ENCODE peak calls at places on chromosomes 4 and X, in four cellular contexts. B is colonic mucosa, A is HCT116, V is brain microvascular endothelial cell. J is an unnamed sample.

GRCh38 chr4:165991325-165992180 is 118.5 kb downstream of the TLL1 start:
- DNase-seq in V (no peak), B (no peak), A (no peak), J (no peak)

GRCh38 chr4:167196386-167196785 is 37.9 kb downstream of the SPOCK3 start:
- DNase-seq in B (no peak), V (no peak), A (no peak), J (peak)

GRCh38 chr4:7828926-7829325 is 110.7 kb downstream of the AFAP1 start:
- DNase-seq in A (no peak), V (peak), B (no peak), J (no peak)

GRCh38 chrX:17854521-17854920 is 6.6 kb downstream of the RAI2 start:
- DNase-seq in V (no peak), B (no peak), A (no peak), J (no peak)

GRCh38 chr4:185800266-185800945 is 11.6 kb downstream of the SORBS2 start:
- DNase-seq in V (no peak), B (no peak), A (no peak), J (no peak)

GRCh38 chr4:3485011-3485881 is 22.1 kb downstream of the DOK7 start:
- DNase-seq in A (no peak), B (peak), V (no peak), J (no peak)

GRCh38 chr4:138670681-138671080 is 344.9 kb upstream of the NOCT start:
- DNase-seq in V (no peak), A (no peak), B (no peak), J (no peak)

GRCh38 chr4:168318266-168318895 is at the start of gene DDX60:
- DNase-seq in B (peak), V (peak), A (peak), J (peak)

GRCh38 chr4:181479145-181479544 is 764.1 kb upstream of the TENM3 start:
- DNase-seq in B (no peak), V (no peak), A (no peak), J (no peak)

GRCh38 chrX:18353931-18354368 is 538 bp downstream of the SCML2 start:
- DNase-seq in B (peak), A (no peak), V (no peak), J (no peak)

GRCh38 chr4:176191974-176192373 is 3.4 kb downstream of the SPATA4 start:
- DNase-seq in B (no peak), A (no peak), V (no peak), J (no peak)

GRCh38 chrX:17414839-17415238 is 39.8 kb downstream of the NHS start:
- DNase-seq in B (peak), V (no peak), A (no peak), J (no peak)

GRCh38 chrX:31319586-31319985 is 247.7 kb upstream of the FTHL17 start:
- DNase-seq in A (no peak), V (peak), B (no peak), J (no peak)

GRCh38 chr4:168433576-168433975 is 46.7 kb downstream of the DDX60L start:
- DNase-seq in A (no peak), B (no peak), V (no peak), J (no peak)

GRCh38 chr4:10013722-10014121 is 7.6 kb downstream of the SLC2A9 start:
- DNase-seq in A (peak), B (peak), V (peak), J (no peak)

DNA sequence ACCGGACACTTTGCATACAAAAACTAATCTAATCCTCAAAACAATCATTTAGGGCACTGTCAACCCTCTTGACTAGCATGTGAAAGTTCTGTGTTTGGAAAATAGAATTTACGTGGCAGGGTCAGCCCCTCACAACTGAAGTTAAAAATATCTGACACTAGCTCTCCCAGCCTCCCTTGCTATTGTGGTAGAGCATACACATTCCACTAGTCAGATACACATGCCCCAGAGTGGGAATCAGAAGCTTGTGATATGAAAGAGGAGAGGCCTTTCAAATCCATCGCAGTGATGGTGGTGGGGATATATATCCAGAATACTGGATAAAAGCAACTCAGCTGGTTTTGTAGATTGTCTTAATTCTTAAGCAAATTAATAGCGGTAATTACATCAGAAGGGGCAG is 205.7 kb upstream of the IL15 start:
- DNase-seq in A (no peak), B (no peak), V (no peak), J (no peak)
- H3K27ac ChIP-seq in A (no peak), B (no peak), V (no peak), J (no peak)

GRCh38 chr4:102694791-102695190 is 66.0 kb downstream of the MANBA start:
- DNase-seq in V (no peak), A (no peak), B (no peak), J (no peak)

GRCh38 chr4:102696763-102697162 is 64.0 kb downstream of the MANBA start:
- DNase-seq in B (no peak), A (no peak), V (no peak), J (no peak)

GRCh38 chr4:102693266-102693850 is 67.4 kb downstream of the MANBA start:
- DNase-seq in A (no peak), V (no peak), B (no peak), J (no peak)

GRCh38 chr4:102687982-102688433 is 72.8 kb downstream of the MANBA start:
- DNase-seq in V (no peak), B (no peak), A (no peak), J (no peak)

GRCh38 chr4:102692474-102692873 is 68.3 kb downstream of the MANBA start:
- DNase-seq in B (no peak), A (no peak), V (no peak), J (no peak)
- H3K27ac ChIP-seq in B (no peak), A (no peak), V (no peak), J (no peak)

GRCh38 chr4:174522183-174523002 is at the start of gene HPGD:
- DNase-seq in A (no peak), V (no peak), B (peak), J (no peak)

GRCh38 chr4:174521800-174522182 is 497 bp downstream of the HPGD start:
- DNase-seq in V (no peak), B (peak), A (no peak), J (no peak)

GRCh38 chr4:174523003-174523693 is 860 bp upstream of the HPGD start:
- DNase-seq in V (no peak), B (peak), A (no peak), J (no peak)

GRCh38 chr4:174526731-174527130 is 4.4 kb upstream of the HPGD start:
- DNase-seq in A (no peak), B (no peak), V (no peak), J (no peak)

GRCh38 chr4:174524242-174524641 is 2.0 kb upstream of the HPGD start:
- DNase-seq in V (no peak), A (no peak), B (peak), J (no peak)
- H3K27ac ChIP-seq in V (no peak), A (no peak), B (peak), J (no peak)

GRCh38 chr4:24856586-24856985 is 56.3 kb downstream of the CCDC149 start:
- DNase-seq in A (no peak), V (peak), B (no peak), J (no peak)
- H3K27ac ChIP-seq in A (no peak), V (peak), B (no peak), J (no peak)

J was measured in epithelial cell of prostate.